ENCODE peak calls at places on chromosomes 12 and 14, in ten cellular contexts. J, R, V, K, D, A, E, O, P and U are unnamed samples.

GRCh38 chr14:21226467-21226866 is 42.8 kb downstream of the HNRNPC start:
- DNase-seq in V (no peak), P (no peak), R (no peak), A (no peak), J (no peak), D (no peak), O (no peak), E (no peak), K (no peak), U (no peak)

GRCh38 chr14:51648296-51648695 is 3.4 kb upstream of the FRMD6 start:
- DNase-seq in E (no peak), A (no peak), P (no peak), J (no peak), R (no peak), V (no peak), O (no peak), K (no peak), D (no peak), U (no peak)

GRCh38 chr14:59331217-59331616 is 134.0 kb downstream of the GPR135 start:
- DNase-seq in K (no peak), P (no peak), J (no peak), D (no peak), V (peak; percentile 26), O (no peak), A (no peak), R (no peak), E (no peak), U (no peak)

GRCh38 chr14:78863143-78863542 is 693.0 kb downstream of the NRXN3 start:
- DNase-seq in E (peak; percentile 3), O (no peak), K (peak; percentile 40), D (no peak), P (no peak), A (no peak), V (peak; percentile 63), R (peak; percentile 7), J (no peak), U (peak; percentile 44)

GRCh38 chr12:113479578-113480335 is 8.1 kb upstream of the LHX5 start:
- DNase-seq in D (no peak), E (peak; percentile 51), O (no peak), K (peak; percentile 41), V (peak; percentile 85), R (no peak), A (no peak), J (peak; percentile 55), P (no peak), U (peak; percentile 29)

GRCh38 chr14:24372701-24373416 is 4.9 kb downstream of the NFATC4 start:
- DNase-seq in E (peak; percentile 40), J (no peak), R (no peak), O (no peak), P (no peak), V (peak; percentile 41), K (no peak), D (no peak), A (no peak), U (no peak)

GRCh38 chr12:124716208-124717141 is 147.2 kb downstream of the SCARB1 start:
- DNase-seq in R (no peak), J (no peak), D (no peak), A (no peak), O (no peak), K (no peak), E (no peak), P (no peak), V (no peak), U (no peak)

GRCh38 chr12:5626146-5626545 is 194.2 kb downstream of the NTF3 start:
- DNase-seq in R (no peak), O (no peak), P (no peak), V (no peak), E (no peak), K (no peak), A (no peak), J (no peak), D (no peak), U (no peak)

GRCh38 chr14:24327303-24327702 is 7.6 kb downstream of the ADCY4 start:
- DNase-seq in V (no peak), D (no peak), K (no peak), J (no peak), E (no peak), A (no peak), R (no peak), O (no peak), P (no peak), U (no peak)

GRCh38 chr14:94480809-94481208 is 4.8 kb upstream of the SERPINA9 start:
- DNase-seq in V (no peak), K (peak; percentile 9), R (no peak), J (no peak), O (no peak), E (no peak), D (no peak), P (no peak), A (no peak), U (peak; percentile 80)

GRCh38 chr14:86450075-86450474 is 920.1 kb downstream of the FLRT2 start:
- DNase-seq in O (no peak), A (no peak), P (no peak), R (no peak), V (no peak), K (no peak), E (no peak), D (no peak), J (no peak), U (no peak)

GRCh38 chr14:72598328-72598727 is 295.6 kb downstream of the DPF3 start:
- DNase-seq in O (no peak), R (no peak), D (no peak), K (no peak), P (no peak), J (peak; percentile 64), V (no peak), E (no peak), A (no peak), U (no peak)

GRCh38 chr12:56989866-56990610 is 16.3 kb downstream of the ZBTB39 start:
- DNase-seq in J (no peak), O (no peak), K (no peak), E (no peak), A (no peak), V (no peak), D (no peak), R (no peak), P (no peak), U (no peak)

GRCh38 chr14:104803280-104803915 is 2.5 kb downstream of the ZBTB42 start:
- DNase-seq in D (no peak), R (no peak), E (no peak), V (no peak), K (no peak), J (no peak), A (no peak), O (no peak), P (no peak), U (no peak)

GRCh38 chr12:108175310-108175709 is 46.2 kb downstream of the WSCD2 start:
- DNase-seq in O (no peak), J (no peak), E (no peak), R (no peak), P (no peak), D (no peak), A (no peak), V (no peak), K (no peak), U (no peak)

GRCh38 chr14:90829677-90830076 is 13.4 kb upstream of the TTC7B start:
- DNase-seq in D (no peak), O (no peak), R (no peak), A (no peak), E (no peak), J (no peak), V (no peak), K (no peak), P (no peak), U (no peak)

GRCh38 chr12:68358532-68359485 is 26.6 kb upstream of the MDM1 start:
- DNase-seq in R (peak; percentile 31), P (no peak), V (peak; percentile 62), K (peak; percentile 84), A (peak; percentile 40), E (peak; percentile 87), D (no peak), O (peak; percentile 79), J (no peak), U (peak; percentile 77)

GRCh38 chr14:99575043-99576023 is 28.7 kb downstream of the CCDC85C start:
- DNase-seq in K (no peak), A (no peak), O (no peak), R (peak; percentile 35), E (peak; percentile 78), P (no peak), V (peak; percentile 37), J (no peak), D (no peak), U (peak; percentile 98)

GRCh38 chr12:42846782-42847181 is 257.2 kb upstream of the PRICKLE1 start:
- DNase-seq in O (no peak), E (no peak), R (no peak), J (no peak), A (no peak), D (no peak), K (peak; percentile 21), V (no peak), P (no peak), U (peak; percentile 34)

GRCh38 chr14:100261621-100262020 is 22.7 kb downstream of the YY1 start:
- DNase-seq in R (no peak), K (no peak), D (no peak), E (no peak), V (no peak), A (no peak), P (no peak), J (no peak), O (no peak), U (no peak)

GRCh38 chr12:100908501-100908900 is 113.9 kb downstream of the ANO4 start:
- DNase-seq in E (no peak), O (no peak), D (no peak), K (peak; percentile 58), V (no peak), J (no peak), A (no peak), R (peak; percentile 32), P (no peak), U (peak; percentile 72)

GRCh38 chr12:1501001-1501400 is 93.4 kb downstream of the FBXL14 start:
- DNase-seq in V (no peak), R (no peak), O (no peak), J (no peak), K (no peak), P (peak; percentile 55), E (no peak), D (no peak), A (no peak), U (no peak)

GRCh38 chr12:68106160-68106559 is 53.4 kb downstream of the IFNG start:
- DNase-seq in O (no peak), K (peak; percentile 72), V (no peak), E (no peak), D (no peak), P (no peak), J (no peak), A (no peak), R (peak; percentile 49), U (peak; percentile 56)

GRCh38 chr12:97560359-97560758 is 97.8 kb downstream of the RMST start:
- DNase-seq in O (no peak), A (no peak), E (no peak), V (no peak), R (no peak), K (no peak), D (no peak), P (no peak), J (no peak), U (no peak)

GRCh38 chr12:18382486-18382885 is 121.2 kb downstream of the PIK3C2G start:
- DNase-seq in R (no peak), K (no peak), E (no peak), J (no peak), V (no peak), O (no peak), D (no peak), A (no peak), P (no peak), U (no peak)

GRCh38 chr12:13197526-13198141 is 1.1 kb downstream of the EMP1 start:
- DNase-seq in R (no peak), E (peak; percentile 13), A (peak; percentile 48), J (peak; percentile 86), P (no peak), D (no peak), V (peak; percentile 67), O (no peak), K (no peak), U (no peak)